ENCODE peak calls at places on chromosomes 7 and 10, in four cellular contexts. One of them, this sample, is unnamed.

GRCh38 chr7:131170440-131171105 is 157.1 kb upstream of the MKLN1 start:
- DNase-seq in heart right ventricle: no peak
- DNase-seq in mesenchymal stem cell: peak; percentile 24
- DNase-seq in endodermal cell: no peak
- DNase-seq in this sample: no peak

GRCh38 chr10:89645742-89646172 is 715 bp upstream of the PANK1 start:
- DNase-seq in heart right ventricle: no peak
- DNase-seq in mesenchymal stem cell: no peak
- DNase-seq in endodermal cell: peak; percentile 51
- DNase-seq in this sample: no peak

GRCh38 chr7:152512711-152513110 is 76.9 kb upstream of the KMT2C start:
- DNase-seq in heart right ventricle: no peak
- DNase-seq in mesenchymal stem cell: no peak
- DNase-seq in endodermal cell: no peak
- DNase-seq in this sample: no peak

GRCh38 chr10:104330168-104331117 is 7.8 kb downstream of the ITPRIP start:
- DNase-seq in heart right ventricle: no peak
- DNase-seq in mesenchymal stem cell: peak; percentile 98
- DNase-seq in endodermal cell: peak; percentile 53
- DNase-seq in this sample: no peak

GRCh38 chr7:149680316-149681025 is 92.9 kb downstream of the ZNF467 start:
- DNase-seq in heart right ventricle: no peak
- DNase-seq in mesenchymal stem cell: no peak
- DNase-seq in endodermal cell: no peak
- DNase-seq in this sample: no peak

GRCh38 chr10:86334515-86335085 is 32.0 kb downstream of the GRID1 start:
- DNase-seq in heart right ventricle: no peak
- DNase-seq in mesenchymal stem cell: no peak
- DNase-seq in endodermal cell: peak; percentile 85
- DNase-seq in this sample: no peak

GRCh38 chr7:6453737-6454136 is 6.0 kb upstream of the DAGLB start:
- DNase-seq in heart right ventricle: no peak
- DNase-seq in mesenchymal stem cell: peak; percentile 82
- DNase-seq in endodermal cell: no peak
- DNase-seq in this sample: no peak

GRCh38 chr7:6205921-6206660 is 66.3 kb downstream of the CYTH3 start:
- DNase-seq in heart right ventricle: no peak
- DNase-seq in mesenchymal stem cell: no peak
- DNase-seq in endodermal cell: no peak
- DNase-seq in this sample: no peak

GRCh38 chr10:5614081-5614721 is 52.2 kb downstream of the ASB13 start:
- DNase-seq in heart right ventricle: no peak
- DNase-seq in mesenchymal stem cell: peak; percentile 28
- DNase-seq in endodermal cell: no peak
- DNase-seq in this sample: no peak

GRCh38 chr7:2530076-2530967 is 10.7 kb downstream of the LFNG start:
- DNase-seq in heart right ventricle: peak; percentile 42
- DNase-seq in mesenchymal stem cell: no peak
- DNase-seq in endodermal cell: no peak
- DNase-seq in this sample: peak; percentile 43

GRCh38 chr10:129888784-129889616 is 75.1 kb downstream of the EBF3 start:
- DNase-seq in heart right ventricle: peak; percentile 76
- DNase-seq in mesenchymal stem cell: peak; percentile 44
- DNase-seq in endodermal cell: peak; percentile 96
- DNase-seq in this sample: no peak

GRCh38 chr10:3107426-3107961 is 40.1 kb downstream of the PFKP start:
- DNase-seq in heart right ventricle: peak; percentile 68
- DNase-seq in mesenchymal stem cell: no peak
- DNase-seq in endodermal cell: no peak
- DNase-seq in this sample: peak; percentile 89

GRCh38 chr10:33111652-33112051 is 153.6 kb upstream of the ITGB1 start:
- DNase-seq in heart right ventricle: no peak
- DNase-seq in mesenchymal stem cell: no peak
- DNase-seq in endodermal cell: no peak
- DNase-seq in this sample: no peak

GRCh38 chr10:100621360-100622205 is 85.8 kb downstream of the HIF1AN start:
- DNase-seq in heart right ventricle: no peak
- DNase-seq in mesenchymal stem cell: no peak
- DNase-seq in endodermal cell: peak; percentile 39
- DNase-seq in this sample: no peak

GRCh38 chr10:50874723-50875122 is 10.7 kb downstream of the A1CF start:
- DNase-seq in heart right ventricle: no peak
- DNase-seq in mesenchymal stem cell: no peak
- DNase-seq in endodermal cell: no peak
- DNase-seq in this sample: no peak

GRCh38 chr7:55365680-55366460 is 733 bp downstream of the LANCL2 start:
- DNase-seq in heart right ventricle: peak; percentile 96
- DNase-seq in mesenchymal stem cell: peak; percentile 98
- DNase-seq in endodermal cell: peak; percentile 96
- DNase-seq in this sample: peak; percentile 92

GRCh38 chr7:55369427-55369826 is 4.3 kb downstream of the LANCL2 start:
- DNase-seq in heart right ventricle: no peak
- DNase-seq in mesenchymal stem cell: peak; percentile 67
- DNase-seq in endodermal cell: no peak
- DNase-seq in this sample: no peak

GRCh38 chr7:55366461-55367138 is 1.5 kb downstream of the LANCL2 start:
- DNase-seq in heart right ventricle: no peak
- DNase-seq in mesenchymal stem cell: peak; percentile 20
- DNase-seq in endodermal cell: no peak
- DNase-seq in this sample: no peak

GRCh38 chr7:55365103-55365679 is at the start of gene LANCL2:
- DNase-seq in heart right ventricle: no peak
- DNase-seq in mesenchymal stem cell: peak; percentile 53
- DNase-seq in endodermal cell: no peak
- DNase-seq in this sample: no peak

DNA sequence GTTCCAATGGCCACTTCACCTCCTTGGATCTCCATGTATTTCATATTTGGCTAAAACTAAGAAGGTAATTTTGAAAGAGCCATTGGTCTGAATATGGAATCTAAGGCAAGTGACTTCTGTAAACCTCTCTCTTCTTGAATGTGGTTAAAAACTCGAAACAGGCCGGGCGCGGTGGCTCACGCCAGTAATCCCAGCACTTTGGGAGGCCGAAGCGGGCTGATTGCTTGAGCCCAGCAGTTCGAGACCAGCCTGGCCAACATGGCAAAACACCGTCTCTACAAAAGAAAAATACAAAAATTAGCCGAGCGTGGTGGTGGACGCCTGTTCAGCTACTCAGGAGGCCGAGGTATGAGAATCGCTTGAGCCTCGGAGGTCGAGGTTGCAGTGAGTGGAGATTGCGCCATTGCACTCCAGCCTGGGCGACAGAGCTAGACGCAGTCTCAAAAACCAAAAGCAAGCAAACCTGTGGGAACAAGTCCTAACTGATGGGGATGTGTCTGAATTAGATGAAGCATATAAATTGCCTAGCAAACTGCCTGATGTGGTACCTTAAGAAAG is 2.2 kb downstream of the LANCL2 start:
- DNase-seq in heart right ventricle: no peak
- DNase-seq in mesenchymal stem cell: no peak
- DNase-seq in endodermal cell: no peak
- DNase-seq in this sample: no peak
- H3K27ac ChIP-seq in heart right ventricle: peak overlapping the region; percentile 100
- H3K27ac ChIP-seq in mesenchymal stem cell: no peak overlapping the region
- H3K27ac ChIP-seq in endodermal cell: no peak overlapping the region
- H3K27ac ChIP-seq in this sample: no peak overlapping the region

GRCh38 chr10:48574322-48574796 is 30.5 kb downstream of the ARHGAP22 start:
- DNase-seq in heart right ventricle: no peak
- DNase-seq in mesenchymal stem cell: no peak
- DNase-seq in endodermal cell: peak; percentile 82
- DNase-seq in this sample: no peak

GRCh38 chr10:48579251-48579960 is 25.5 kb downstream of the ARHGAP22 start:
- DNase-seq in heart right ventricle: no peak
- DNase-seq in mesenchymal stem cell: peak; percentile 49
- DNase-seq in endodermal cell: peak; percentile 45
- DNase-seq in this sample: no peak

GRCh38 chr10:48575901-48576300 is 29.0 kb downstream of the ARHGAP22 start:
- DNase-seq in heart right ventricle: no peak
- DNase-seq in mesenchymal stem cell: no peak
- DNase-seq in endodermal cell: peak; percentile 27
- DNase-seq in this sample: no peak

GRCh38 chr10:48574817-48575380 is 30.0 kb downstream of the ARHGAP22 start:
- DNase-seq in heart right ventricle: no peak
- DNase-seq in mesenchymal stem cell: no peak
- DNase-seq in endodermal cell: no peak
- DNase-seq in this sample: no peak

GRCh38 chr10:48577158-48577557 is 27.7 kb downstream of the ARHGAP22 start:
- DNase-seq in heart right ventricle: no peak
- DNase-seq in mesenchymal stem cell: no peak
- DNase-seq in endodermal cell: no peak
- DNase-seq in this sample: no peak
- H3K27ac ChIP-seq in heart right ventricle: peak overlapping the region; percentile 79
- H3K27ac ChIP-seq in mesenchymal stem cell: no peak overlapping the region
- H3K27ac ChIP-seq in endodermal cell: no peak overlapping the region
- H3K27ac ChIP-seq in this sample: no peak overlapping the region

GRCh38 chr7:50534690-50535290 is 30.4 kb downstream of the DDC start:
- DNase-seq in heart right ventricle: no peak
- DNase-seq in mesenchymal stem cell: peak; percentile 99
- DNase-seq in endodermal cell: peak; percentile 67
- DNase-seq in this sample: no peak

GRCh38 chr7:50530771-50531170 is 34.4 kb downstream of the DDC start:
- DNase-seq in heart right ventricle: no peak
- DNase-seq in mesenchymal stem cell: no peak
- DNase-seq in endodermal cell: no peak
- DNase-seq in this sample: no peak

GRCh38 chr7:50531928-50532327 is 33.3 kb downstream of the DDC start:
- DNase-seq in heart right ventricle: no peak
- DNase-seq in mesenchymal stem cell: no peak
- DNase-seq in endodermal cell: peak; percentile 42
- DNase-seq in this sample: no peak

GRCh38 chr7:50531401-50531906 is 33.8 kb downstream of the DDC start:
- DNase-seq in heart right ventricle: no peak
- DNase-seq in mesenchymal stem cell: no peak
- DNase-seq in endodermal cell: peak; percentile 73
- DNase-seq in this sample: no peak

DNA sequence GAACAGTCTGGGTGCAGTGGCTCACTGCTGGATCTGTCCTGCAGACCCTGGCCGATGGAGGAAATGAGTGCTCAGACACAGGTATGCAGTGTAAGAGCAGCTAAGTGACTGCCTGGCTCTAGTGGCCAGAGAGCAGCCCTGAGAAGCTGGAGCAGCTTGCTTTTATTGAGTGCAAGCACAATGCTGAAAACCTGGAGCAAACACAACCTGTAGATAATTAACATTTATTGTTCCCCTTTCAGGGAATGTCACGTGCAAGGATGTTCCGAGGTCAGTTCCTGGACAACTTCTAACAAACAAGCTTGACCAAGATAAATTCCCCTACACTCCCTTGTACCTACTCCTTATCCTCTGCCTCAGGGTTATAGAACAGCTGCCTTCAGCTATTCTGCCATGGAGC is 31.4 kb downstream of the DDC start:
- DNase-seq in heart right ventricle: no peak
- DNase-seq in mesenchymal stem cell: peak; percentile 4
- DNase-seq in endodermal cell: peak; percentile 24
- DNase-seq in this sample: no peak
- H3K27ac ChIP-seq in heart right ventricle: no peak overlapping the region
- H3K27ac ChIP-seq in mesenchymal stem cell: no peak overlapping the region
- H3K27ac ChIP-seq in endodermal cell: no peak overlapping the region
- H3K27ac ChIP-seq in this sample: no peak overlapping the region

DNA sequence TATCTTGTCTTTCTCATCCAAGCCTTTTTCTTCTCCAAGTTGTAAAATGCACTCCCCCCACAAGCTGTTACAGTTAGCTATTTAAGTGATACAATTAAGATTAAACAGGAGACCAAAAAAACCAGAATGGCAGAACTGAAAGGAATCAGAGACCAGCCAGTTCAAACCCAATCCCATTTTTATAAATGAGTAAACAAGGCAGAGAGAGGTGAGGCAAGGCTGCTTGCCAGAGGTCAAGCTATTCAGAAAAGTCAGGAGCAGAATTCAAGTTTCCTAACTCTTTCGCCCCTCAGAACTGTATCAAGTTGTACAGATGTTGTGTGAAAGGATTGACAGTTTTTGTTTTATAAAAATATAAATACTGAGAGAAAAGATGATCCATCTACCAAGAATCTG is 90.2 kb downstream of the ZFAND4 start:
- DNase-seq in heart right ventricle: no peak
- DNase-seq in mesenchymal stem cell: no peak
- DNase-seq in endodermal cell: no peak
- DNase-seq in this sample: no peak
- H3K27ac ChIP-seq in heart right ventricle: no peak overlapping the region
- H3K27ac ChIP-seq in mesenchymal stem cell: no peak overlapping the region
- H3K27ac ChIP-seq in endodermal cell: no peak overlapping the region
- H3K27ac ChIP-seq in this sample: no peak overlapping the region

GRCh38 chr7:44894881-44895600 is 9.7 kb upstream of the PURB start:
- DNase-seq in heart right ventricle: no peak
- DNase-seq in mesenchymal stem cell: no peak
- DNase-seq in endodermal cell: no peak
- DNase-seq in this sample: no peak
- H3K27ac ChIP-seq in heart right ventricle: no peak overlapping the region
- H3K27ac ChIP-seq in mesenchymal stem cell: no peak overlapping the region
- H3K27ac ChIP-seq in endodermal cell: peak overlapping the region; percentile 3
- H3K27ac ChIP-seq in this sample: peak overlapping the region; percentile 63

GRCh38 chr10:97539523-97540200 is 32.9 kb upstream of the ANKRD2 start:
- DNase-seq in heart right ventricle: peak; percentile 34
- DNase-seq in mesenchymal stem cell: peak; percentile 74
- DNase-seq in endodermal cell: peak; percentile 84
- DNase-seq in this sample: no peak
- H3K27ac ChIP-seq in heart right ventricle: peak overlapping the region; percentile 95
- H3K27ac ChIP-seq in mesenchymal stem cell: peak overlapping the region; percentile 96
- H3K27ac ChIP-seq in endodermal cell: no peak overlapping the region
- H3K27ac ChIP-seq in this sample: peak overlapping the region; percentile 17

DNA sequence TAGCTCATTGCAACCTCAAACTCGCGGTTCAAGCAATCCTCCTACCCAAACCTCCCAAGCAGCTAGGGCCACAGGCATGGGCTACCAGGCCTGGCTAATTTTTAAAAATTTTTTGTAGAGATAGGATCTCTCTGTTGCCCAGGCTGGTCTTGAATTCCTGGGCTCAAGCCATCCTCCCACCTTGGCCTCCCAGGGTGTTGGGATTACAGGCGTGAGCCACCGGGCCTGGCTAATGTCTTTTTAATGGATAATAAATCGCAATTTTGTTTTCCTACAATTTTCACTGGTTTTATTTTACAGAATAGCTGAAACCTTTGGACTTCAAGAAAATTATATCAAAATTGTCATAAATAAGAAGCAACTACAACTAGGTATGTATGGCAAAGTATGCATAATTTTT is 10.9 kb downstream of the NUB1 start:
- DNase-seq in heart right ventricle: no peak
- DNase-seq in mesenchymal stem cell: no peak
- DNase-seq in endodermal cell: no peak
- DNase-seq in this sample: no peak
- H3K27ac ChIP-seq in heart right ventricle: peak overlapping the region; percentile 90
- H3K27ac ChIP-seq in mesenchymal stem cell: no peak overlapping the region
- H3K27ac ChIP-seq in endodermal cell: no peak overlapping the region
- H3K27ac ChIP-seq in this sample: no peak overlapping the region

This sample was measured in substantia nigra.